ENCODE peak calls at places on chromosomes 5 and 9, in five cellular contexts. One of them, this sample, is unnamed.

GRCh38 chr5:119417891-119418781 is 34.2 kb upstream of the HSD17B4 start:
- DNase-seq in T-helper 1 cell: no peak
- DNase-seq in SW 1271: no peak
- DNase-seq in NCI-H1092 treated with DMSO at 0.1 percent for 48 hours: no peak
- DNase-seq in stimulated activated CD8-positive, alpha-beta memory T cell treated with anti-CD3 and anti-CD28 coated beads, Interleukin-4, amount 100 ng/mL, for 1 hour: no peak
- DNase-seq in this sample: no peak

GRCh38 chr5:148372883-148373282 is 10.9 kb upstream of the FBXO38 start:
- DNase-seq in T-helper 1 cell: no peak
- DNase-seq in SW 1271: no peak
- DNase-seq in NCI-H1092 treated with DMSO at 0.1 percent for 48 hours: no peak
- DNase-seq in stimulated activated CD8-positive, alpha-beta memory T cell treated with anti-CD3 and anti-CD28 coated beads, Interleukin-4, amount 100 ng/mL, for 1 hour: no peak
- DNase-seq in this sample: no peak

GRCh38 chr5:117713585-117714198 is 1139.1 kb upstream of the SEMA6A start:
- DNase-seq in T-helper 1 cell: no peak
- DNase-seq in SW 1271: no peak
- DNase-seq in NCI-H1092 treated with DMSO at 0.1 percent for 48 hours: no peak
- DNase-seq in stimulated activated CD8-positive, alpha-beta memory T cell treated with anti-CD3 and anti-CD28 coated beads, Interleukin-4, amount 100 ng/mL, for 1 hour: no peak
- DNase-seq in this sample: no peak

GRCh38 chr5:150511641-150512367 is 3.9 kb downstream of the NDST1 start:
- DNase-seq in T-helper 1 cell: no peak
- DNase-seq in SW 1271: peak; percentile 46
- DNase-seq in NCI-H1092 treated with DMSO at 0.1 percent for 48 hours: no peak
- DNase-seq in stimulated activated CD8-positive, alpha-beta memory T cell treated with anti-CD3 and anti-CD28 coated beads, Interleukin-4, amount 100 ng/mL, for 1 hour: no peak
- DNase-seq in this sample: no peak

GRCh38 chr5:78779771-78780616 is 131.4 kb upstream of the LHFPL2 start:
- DNase-seq in T-helper 1 cell: no peak
- DNase-seq in SW 1271: no peak
- DNase-seq in NCI-H1092 treated with DMSO at 0.1 percent for 48 hours: no peak
- DNase-seq in stimulated activated CD8-positive, alpha-beta memory T cell treated with anti-CD3 and anti-CD28 coated beads, Interleukin-4, amount 100 ng/mL, for 1 hour: no peak
- DNase-seq in this sample: no peak

GRCh38 chr9:117815315-117815714 is 111.1 kb downstream of the TLR4 start:
- DNase-seq in T-helper 1 cell: no peak
- DNase-seq in SW 1271: no peak
- DNase-seq in NCI-H1092 treated with DMSO at 0.1 percent for 48 hours: no peak
- DNase-seq in stimulated activated CD8-positive, alpha-beta memory T cell treated with anti-CD3 and anti-CD28 coated beads, Interleukin-4, amount 100 ng/mL, for 1 hour: no peak
- DNase-seq in this sample: no peak

GRCh38 chr9:21549251-21549765 is 67.2 kb upstream of the IFNE start:
- DNase-seq in T-helper 1 cell: no peak
- DNase-seq in SW 1271: no peak
- DNase-seq in NCI-H1092 treated with DMSO at 0.1 percent for 48 hours: no peak
- DNase-seq in stimulated activated CD8-positive, alpha-beta memory T cell treated with anti-CD3 and anti-CD28 coated beads, Interleukin-4, amount 100 ng/mL, for 1 hour: no peak
- DNase-seq in this sample: no peak

GRCh38 chr5:176762489-176762888 is 47.9 kb upstream of the UNC5A start:
- DNase-seq in T-helper 1 cell: no peak
- DNase-seq in SW 1271: no peak
- DNase-seq in NCI-H1092 treated with DMSO at 0.1 percent for 48 hours: no peak
- DNase-seq in stimulated activated CD8-positive, alpha-beta memory T cell treated with anti-CD3 and anti-CD28 coated beads, Interleukin-4, amount 100 ng/mL, for 1 hour: no peak
- DNase-seq in this sample: no peak

GRCh38 chr9:93083592-93084470 is 12.2 kb upstream of the CARD19 start:
- DNase-seq in T-helper 1 cell: no peak
- DNase-seq in SW 1271: no peak
- DNase-seq in NCI-H1092 treated with DMSO at 0.1 percent for 48 hours: no peak
- DNase-seq in stimulated activated CD8-positive, alpha-beta memory T cell treated with anti-CD3 and anti-CD28 coated beads, Interleukin-4, amount 100 ng/mL, for 1 hour: no peak
- DNase-seq in this sample: no peak